ENCODE peak calls at places on chromosomes 13 and 19, in four cellular contexts. I is ovary, R is adrenal gland, X is lower leg skin. L is an unnamed sample.

GRCh38 chr19:34178276-34178614 is 5.9 kb downstream of the LSM14A start:
- DNase-seq in I (no peak), R (no peak), X (no peak), L (no peak)

GRCh38 chr19:36009220-36009619 is 607 bp upstream of the SYNE4 start:
- DNase-seq in I (peak), R (peak), X (no peak), L (no peak)

GRCh38 chr19:24033962-24034342 is 53.0 kb upstream of the ZNF254 start:
- DNase-seq in I (peak), R (peak), X (peak), L (peak)

GRCh38 chr19:44822177-44822576 is 13.3 kb downstream of the BCAM start:
- DNase-seq in I (no peak), R (no peak), X (no peak), L (no peak)

GRCh38 chr19:408441-409005 is 424 bp downstream of the C2CD4C start:
- DNase-seq in I (peak), R (no peak), X (no peak), L (peak)

GRCh38 chr13:27375686-27376326 is 48.6 kb upstream of the GTF3A start:
- DNase-seq in I (peak), R (peak), X (no peak), L (peak)

GRCh38 chr19:13089139-13089856 is 13.4 kb downstream of the LYL1 start:
- DNase-seq in I (peak), R (no peak), X (no peak), L (peak)

GRCh38 chr13:38849316-38849715 is 141.3 kb downstream of the STOML3 start:
- DNase-seq in I (no peak), R (no peak), X (no peak), L (no peak)

GRCh38 chr13:64488731-64489130 is 2741.4 kb downstream of the PCDH9 start:
- DNase-seq in I (no peak), R (no peak), X (no peak), L (no peak)

GRCh38 chr19:40519352-40520322 is 52.8 kb downstream of the SPTBN4 start:
- DNase-seq in I (no peak), R (no peak), X (no peak), L (no peak)

GRCh38 chr13:43865892-43866291 is 13.6 kb downstream of the CCDC122 start:
- DNase-seq in I (no peak), R (no peak), X (no peak), L (no peak)

GRCh38 chr19:46478356-46478986 is 7.1 kb upstream of the PNMA8A start:
- DNase-seq in I (no peak), R (no peak), X (no peak), L (no peak)

GRCh38 chr13:35208587-35208986 is 266.5 kb downstream of the NBEA start:
- DNase-seq in I (no peak), R (no peak), X (no peak), L (peak)

GRCh38 chr19:34217952-34218817 is 36.2 kb upstream of the GARRE1 start:
- DNase-seq in I (no peak), R (peak), X (no peak), L (peak)

GRCh38 chr19:55000761-55001160 is 34.6 kb downstream of the NLRP2 start:
- DNase-seq in I (no peak), R (no peak), X (no peak), L (no peak)

GRCh38 chr19:16516923-16517610 is 20.9 kb downstream of the C19orf44 start:
- DNase-seq in I (no peak), R (no peak), X (no peak), L (no peak)

GRCh38 chr13:36673352-36673751 is 468 bp upstream of the SERTM1 start:
- DNase-seq in I (no peak), R (no peak), X (no peak), L (no peak)

GRCh38 chr19:8030906-8031305 is 21.7 kb upstream of the CCL25 start:
- DNase-seq in I (no peak), R (no peak), X (no peak), L (no peak)

GRCh38 chr13:47672982-47673670 is 327.9 kb downstream of the SUCLA2 start:
- DNase-seq in I (no peak), R (no peak), X (no peak), L (no peak)

GRCh38 chr13:29496241-29496712 is 99.2 kb downstream of the SLC7A1 start:
- DNase-seq in I (peak), R (no peak), X (no peak), L (no peak)

GRCh38 chr13:30648522-30649012 is 30.8 kb downstream of the USPL1 start:
- DNase-seq in I (no peak), R (no peak), X (no peak), L (no peak)

GRCh38 chr13:49214917-49215376 is 5.2 kb upstream of the MLNR start:
- DNase-seq in I (no peak), R (peak), X (peak), L (no peak)

GRCh38 chr13:35912841-35913240 is 218.3 kb downstream of the DCLK1 start:
- DNase-seq in I (no peak), R (no peak), X (no peak), L (no peak)

GRCh38 chr13:73695325-73695724 is 438.9 kb downstream of the KLF12 start:
- DNase-seq in I (no peak), R (no peak), X (no peak), L (no peak)

GRCh38 chr19:16066611-16067104 is 9.6 kb upstream of the TPM4 start:
- DNase-seq in I (no peak), R (no peak), X (no peak), L (peak)

GRCh38 chr13:76307157-76307556 is 579.0 kb downstream of the KCTD12 start:
- DNase-seq in I (no peak), R (no peak), X (no peak), L (no peak)

GRCh38 chr13:64332048-64332447 is 2898.1 kb downstream of the PCDH9 start:
- DNase-seq in I (no peak), R (no peak), X (no peak), L (no peak)

GRCh38 chr19:30332445-30333234 is 39.5 kb upstream of the ZNF536 start:
- DNase-seq in I (no peak), R (no peak), X (no peak), L (no peak)

GRCh38 chr19:13398780-13399726 is 107.2 kb downstream of the CACNA1A start:
- DNase-seq in I (no peak), R (no peak), X (no peak), L (peak)

GRCh38 chr19:45110811-45111210 is 17.8 kb downstream of the PPP1R37 start:
- DNase-seq in I (no peak), R (no peak), X (no peak), L (no peak)

GRCh38 chr19:33789344-33789743 is 7.3 kb upstream of the KCTD15 start:
- DNase-seq in I (no peak), R (no peak), X (no peak), L (no peak)

GRCh38 chr13:20566917-20567755 is at the start of gene IFT88:
- DNase-seq in I (peak), R (peak), X (peak), L (peak)

GRCh38 chr13:101949681-101950080 is 452.2 kb downstream of the FGF14 start:
- DNase-seq in I (no peak), R (no peak), X (no peak), L (no peak)

GRCh38 chr19:29485293-29485692 is 40.5 kb upstream of the VSTM2B start:
- DNase-seq in I (peak), R (no peak), X (peak), L (no peak)

GRCh38 chr19:54916822-54917221 is 10.9 kb downstream of the NCR1 start:
- DNase-seq in I (no peak), R (no peak), X (no peak), L (no peak)

GRCh38 chr13:111897846-111898215 is 169.1 kb upstream of the SOX1 start:
- DNase-seq in I (no peak), R (no peak), X (no peak), L (no peak)

DNA sequence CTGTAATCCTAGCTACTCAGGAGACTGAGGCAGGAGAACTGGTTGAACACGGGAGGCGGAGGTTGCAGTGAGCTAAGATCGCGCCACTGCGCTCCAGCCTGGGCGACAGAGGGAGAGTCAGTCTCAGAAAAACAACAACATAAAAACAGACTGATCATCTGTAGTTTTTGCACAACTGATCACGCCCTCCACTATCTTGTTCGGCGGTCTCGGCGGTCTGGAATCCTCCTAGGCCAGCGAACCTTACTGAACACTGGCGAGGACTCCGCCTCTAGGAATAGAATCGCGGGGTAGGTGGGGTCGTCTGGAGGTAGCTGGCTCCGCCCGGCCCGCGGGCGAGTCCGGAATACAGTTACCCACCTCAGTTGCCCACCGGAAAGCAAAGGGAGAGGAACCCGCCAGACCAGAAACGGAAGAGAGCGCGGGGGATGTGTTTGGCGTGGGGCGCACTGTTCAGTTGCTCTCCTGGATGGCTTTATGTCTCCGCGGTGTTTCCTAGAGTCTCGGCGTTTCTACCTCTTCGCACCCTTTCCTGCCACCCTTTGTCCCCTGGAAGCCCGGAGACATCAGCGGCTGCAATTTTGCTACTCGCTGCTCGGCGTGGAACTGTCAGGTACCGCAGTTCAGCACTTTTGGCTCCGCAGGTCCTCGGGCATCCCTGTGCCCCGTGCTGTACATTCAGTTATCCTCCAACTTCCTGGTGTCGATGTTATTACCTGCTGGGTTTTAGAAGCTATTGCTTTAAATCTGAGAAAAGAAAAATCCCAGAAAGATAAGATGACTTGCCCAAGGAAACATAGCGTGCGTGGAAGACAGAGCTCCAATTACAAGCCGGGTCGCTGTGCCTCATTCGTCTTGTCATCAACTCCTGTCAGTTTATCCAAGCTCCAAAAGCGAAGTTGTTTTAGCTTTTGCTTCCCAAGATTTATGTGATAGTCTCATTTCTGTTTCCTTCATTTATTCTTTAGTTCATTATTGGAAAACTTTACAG is 24.9 kb upstream of the HNRNPA1L2 start:
- DNase-seq in I (peak), R (peak), X (peak), L (peak)
- TF ChIP-seq POLR2A in I (peak), R (peak), X (no peak), L (peak)

DNA sequence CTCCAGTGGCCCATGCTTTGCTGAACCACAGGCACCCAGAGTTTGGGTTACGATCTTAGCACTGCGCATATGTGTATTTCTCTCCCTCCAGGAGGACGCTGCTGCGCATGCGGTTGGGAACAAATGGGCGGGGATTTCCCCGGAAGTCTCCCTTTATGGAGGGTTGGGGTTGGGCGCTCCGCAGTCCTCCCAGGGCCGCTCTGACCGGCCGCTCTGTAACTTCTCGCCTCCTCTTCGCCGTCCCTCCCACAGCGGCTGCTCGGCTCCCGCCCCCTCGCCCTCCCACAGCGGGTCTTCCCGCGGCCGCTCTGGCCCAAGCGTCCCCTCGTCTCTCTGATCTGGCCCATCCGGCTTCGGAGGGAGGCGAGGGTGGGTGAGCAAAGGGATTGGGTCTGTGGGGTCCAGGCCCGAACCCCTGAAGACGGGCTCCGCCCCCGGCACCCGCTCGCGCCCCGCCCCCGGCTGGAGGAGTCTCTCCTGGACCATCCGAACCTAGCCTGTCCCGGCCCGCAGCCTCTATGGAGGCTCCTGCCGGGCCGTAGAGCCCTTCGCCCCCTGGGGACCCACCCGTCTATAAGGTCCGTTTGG is at the start of gene MEGF8:
- DNase-seq in I (peak), R (peak), X (peak), L (peak)
- TF ChIP-seq POLR2A in I (no peak), R (peak), X (no peak), L (peak)

GRCh38 chr19:48318286-48318987 is 6.9 kb upstream of the EMP3 start:
- DNase-seq in I (no peak), R (no peak), X (no peak), L (no peak)

GRCh38 chr19:48319647-48320537 is 5.5 kb upstream of the EMP3 start:
- DNase-seq in I (peak), R (peak), X (peak), L (peak)

GRCh38 chr19:48321622-48322591 is 3.4 kb upstream of the EMP3 start:
- DNase-seq in I (peak), R (peak), X (peak), L (peak)

GRCh38 chr19:48325265-48325910 is at the start of gene EMP3:
- DNase-seq in I (peak), R (peak), X (peak), L (peak)

GRCh38 chr19:48321372-48321621 is 4.1 kb upstream of the EMP3 start:
- DNase-seq in I (peak), R (peak), X (peak), L (peak)
- TF ChIP-seq POLR2A in I (peak), R (no peak), X (no peak), L (no peak)

GRCh38 chr13:33206425-33206824 is 79.1 kb downstream of the STARD13 start:
- DNase-seq in I (no peak), R (no peak), X (no peak), L (no peak)
- TF ChIP-seq POLR2A in I (no peak), R (no peak), X (no peak), L (no peak)

DNA sequence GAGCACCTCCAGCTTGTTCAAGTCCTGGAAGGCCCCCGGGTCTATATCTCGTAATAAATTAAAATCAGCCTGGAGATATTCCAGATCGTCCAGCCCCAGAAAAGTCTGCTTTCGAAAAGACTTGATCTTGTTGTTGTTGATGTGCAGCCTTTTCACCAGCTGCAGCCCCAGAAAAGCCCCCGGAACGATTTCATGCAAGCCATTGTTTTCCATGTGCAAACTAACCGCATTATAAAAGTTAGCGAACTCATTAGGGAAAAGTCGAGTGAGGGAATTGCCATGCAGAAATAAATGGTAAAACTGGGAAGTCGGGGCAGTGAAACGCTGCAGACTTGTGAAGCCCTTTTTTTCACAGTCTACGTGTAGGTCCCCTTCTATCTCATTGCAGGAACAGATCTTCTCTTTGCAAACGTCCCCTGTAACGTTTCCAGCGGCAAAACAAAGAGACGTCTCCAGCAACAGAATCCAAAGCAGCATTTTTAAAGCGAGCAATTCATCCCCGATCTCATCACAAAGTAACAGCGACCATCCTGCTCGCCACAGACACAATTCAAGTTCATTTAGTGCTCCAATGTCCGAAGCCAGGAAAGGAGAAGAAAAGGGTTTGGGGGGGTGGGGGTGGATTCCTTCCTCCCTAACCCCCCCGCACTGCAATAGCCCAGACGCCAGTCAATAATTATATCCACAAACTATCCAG is 1.1 kb downstream of the SLITRK1 start:
- DNase-seq in I (no peak), R (no peak), X (no peak), L (no peak)
- TF ChIP-seq POLR2A in I (no peak), R (no peak), X (no peak), L (no peak)

DNA sequence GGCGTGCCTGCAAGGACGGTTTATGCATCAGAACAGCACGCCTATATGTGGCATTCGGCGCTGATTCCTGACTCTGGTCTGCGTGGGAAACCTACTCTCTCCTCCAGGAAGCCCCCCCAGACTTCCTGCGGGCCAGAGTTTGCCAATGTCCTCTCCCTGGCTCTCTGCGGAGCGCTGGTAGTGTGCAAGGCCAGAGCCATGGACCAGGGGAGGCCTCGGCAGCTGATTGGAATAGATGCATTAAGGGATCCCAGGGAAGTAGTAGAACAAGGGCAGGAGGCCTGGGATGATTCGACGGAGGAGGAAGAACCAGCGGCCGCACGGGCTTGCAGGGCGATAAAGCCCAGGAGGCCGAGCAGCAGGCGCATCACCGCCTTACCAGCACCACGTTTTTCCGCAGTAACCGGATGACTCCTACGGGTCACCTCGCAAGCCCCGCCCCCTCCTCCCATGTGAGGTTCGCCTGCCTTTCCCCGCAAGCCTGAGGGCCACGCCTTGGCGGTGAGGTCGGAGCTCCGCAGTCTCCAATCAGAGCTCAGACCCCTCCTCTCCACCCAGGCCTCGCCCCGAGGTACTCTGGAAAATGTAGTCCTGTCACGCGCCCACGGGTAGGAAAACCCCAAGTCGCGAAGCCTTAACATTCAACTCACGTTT is 5.0 kb downstream of the CLEC11A start:
- DNase-seq in I (peak), R (peak), X (peak), L (no peak)
- TF ChIP-seq POLR2A in I (no peak), R (no peak), X (no peak), L (no peak)

GRCh38 chr19:43504426-43505185 is at the start of gene PHLDB3:
- DNase-seq in I (peak), R (peak), X (no peak), L (peak)
- TF ChIP-seq POLR2A in I (no peak), R (no peak), X (no peak), L (no peak)

GRCh38 chr19:10966809-10967208 is 6.0 kb downstream of the SMARCA4 start:
- DNase-seq in I (no peak), R (no peak), X (no peak), L (no peak)

GRCh38 chr19:10964903-10965302 is 4.1 kb downstream of the SMARCA4 start:
- DNase-seq in I (no peak), R (no peak), X (no peak), L (no peak)

GRCh38 chr19:10965398-10965797 is 4.6 kb downstream of the SMARCA4 start:
- DNase-seq in I (no peak), R (no peak), X (no peak), L (no peak)

GRCh38 chr19:10971107-10971715 is 10.4 kb downstream of the SMARCA4 start:
- DNase-seq in I (no peak), R (no peak), X (no peak), L (no peak)

DNA sequence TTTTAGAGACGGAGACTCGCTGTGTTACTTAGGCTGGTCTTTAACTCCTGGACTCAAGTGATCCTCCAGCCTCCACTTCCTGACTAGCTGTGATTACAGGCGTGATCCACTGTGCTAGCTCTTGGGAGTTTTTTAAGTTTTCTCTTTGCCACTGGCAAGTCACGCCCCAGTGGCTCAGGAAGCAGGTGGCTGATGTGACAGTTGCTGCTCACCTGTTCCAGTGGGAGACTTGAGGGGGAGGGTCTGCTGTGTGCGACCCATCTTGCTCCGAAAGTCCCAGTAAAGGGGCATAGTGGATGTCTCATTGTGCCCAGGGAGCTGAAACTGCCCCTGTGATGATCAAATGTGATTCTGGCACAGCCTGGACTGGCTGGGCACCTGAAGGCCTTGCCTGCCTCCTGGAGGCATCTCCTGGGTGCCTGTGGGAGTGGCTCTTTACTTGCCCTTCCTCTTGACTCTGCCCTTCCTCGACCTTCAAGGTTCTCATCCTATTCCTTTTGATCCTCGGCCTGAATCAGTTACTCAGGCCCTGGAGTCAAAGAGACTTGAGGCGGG is 7.8 kb downstream of the SMARCA4 start:
- DNase-seq in I (no peak), R (no peak), X (no peak), L (no peak)
- TF ChIP-seq POLR2A in I (no peak), R (no peak), X (no peak), L (no peak)

GRCh38 chr19:57280913-57281425 is 684 bp downstream of the ZNF460 start:
- DNase-seq in I (no peak), R (no peak), X (no peak), L (no peak)

GRCh38 chr19:57282011-57282636 is 1.8 kb downstream of the ZNF460 start:
- DNase-seq in I (no peak), R (no peak), X (no peak), L (peak)

GRCh38 chr19:57276430-57276829 is 3.9 kb upstream of the ZNF460 start:
- DNase-seq in I (no peak), R (no peak), X (no peak), L (no peak)

GRCh38 chr19:57279418-57280164 is 694 bp upstream of the ZNF460 start:
- DNase-seq in I (peak), R (peak), X (peak), L (peak)

GRCh38 chr19:57280165-57280912 is at the start of gene ZNF460:
- DNase-seq in I (peak), R (peak), X (peak), L (peak)
- TF ChIP-seq POLR2A in I (peak), R (peak), X (no peak), L (peak)